ENCODE peak calls at places on chromosome 4, in ten cellular contexts. E is COR-L47; Y is hypothalamus; C is colonic mucosa; G is GM18507; B is foreskin keratinocyte; J is activated gamma-delta T cell treated with anti-CD3 and anti-CD28 coated beads, Interleukin-2, amount 50 U/mL, for 16 hours; L is stimulated activated CD8-positive, alpha-beta memory T cell treated with anti-CD3 and anti-CD28 coated beads, Interleukin-15, amount 100 ng/mL, for 1 hour; U is head of caudate nucleus; M is posterior vena cava. N is an unnamed sample.

GRCh38 chr4:108651068-108651794 is 832 bp downstream of the OSTC start:
- DNase-seq in M (no peak), E (no peak), B (peak; percentile 26), U (no peak), G (no peak), J (no peak), C (no peak), Y (no peak), L (no peak), N (no peak)

GRCh38 chr4:124970011-124970410 is 257.5 kb upstream of the ANKRD50 start:
- DNase-seq in E (no peak), L (no peak), B (peak; percentile 66), Y (no peak), M (no peak), U (no peak), G (no peak), J (no peak), C (no peak), N (no peak)

GRCh38 chr4:137510866-137511265 is 21.4 kb downstream of the PCDH18 start:
- DNase-seq in C (no peak), J (no peak), U (no peak), G (no peak), Y (no peak), L (no peak), E (no peak), B (peak; percentile 77), M (no peak), N (no peak)

GRCh38 chr4:174314770-174315169 is 31.1 kb downstream of the CEP44 start:
- DNase-seq in G (no peak), M (no peak), L (no peak), B (peak; percentile 48), C (no peak), E (no peak), J (no peak), U (no peak), Y (no peak), N (no peak)

GRCh38 chr4:128159967-128160366 is 98.9 kb downstream of the LARP1B start:
- DNase-seq in E (no peak), J (no peak), U (no peak), B (peak; percentile 4), M (no peak), C (no peak), Y (no peak), G (no peak), L (no peak), N (no peak)

GRCh38 chr4:142406051-142406549 is 440.0 kb downstream of the INPP4B start:
- DNase-seq in E (no peak), G (no peak), L (no peak), C (no peak), B (peak; percentile 88), J (no peak), U (no peak), M (no peak), Y (no peak), N (no peak)

GRCh38 chr4:184727430-184727829 is 6.5 kb downstream of the CENPU start:
- DNase-seq in C (peak; percentile 5), L (no peak), G (no peak), E (no peak), U (no peak), J (no peak), B (no peak), M (no peak), Y (no peak), N (no peak)

GRCh38 chr4:112968456-112969159 is 80.8 kb upstream of the ANK2 start:
- DNase-seq in U (no peak), G (no peak), L (no peak), C (no peak), E (no peak), Y (no peak), M (no peak), B (peak; percentile 34), J (no peak), N (no peak)